ENCODE peak calls at places on chromosomes 2 and 18, in seven cellular contexts. Q, E, Y, Z, P, T and S are unnamed samples.

GRCh38 chr2:85796549-85797262 is 42.9 kb downstream of the ATOH8 start:
- DNase-seq in Q (no peak), E (no peak), Y (no peak), Z (peak), P (peak), T (peak), S (no peak)

GRCh38 chr2:120856421-120856862 is 120.8 kb downstream of the GLI2 start:
- DNase-seq in Q (no peak), E (no peak), Y (no peak), Z (no peak), P (no peak), T (peak), S (no peak)

GRCh38 chr2:32947076-32947483 is 327 bp downstream of the LTBP1 start:
- DNase-seq in Q (peak), E (no peak), Y (no peak), Z (no peak), P (no peak), T (no peak), S (no peak)

GRCh38 chr2:45497355-45497754 is 113.7 kb downstream of the SRBD1 start:
- DNase-seq in Q (peak), E (peak), Y (peak), Z (no peak), P (no peak), T (no peak), S (no peak)

GRCh38 chr2:94997981-94998920 is 27.3 kb upstream of the MAL start:
- DNase-seq in Q (no peak), E (no peak), Y (no peak), Z (no peak), P (no peak), T (peak), S (no peak)

GRCh38 chr2:158011055-158011771 is 90.5 kb upstream of the UPP2 start:
- DNase-seq in Q (no peak), E (no peak), Y (no peak), Z (no peak), P (no peak), T (no peak), S (no peak)

GRCh38 chr18:34595673-34596072 is 114.4 kb upstream of the DTNA start:
- DNase-seq in Q (peak), E (no peak), Y (no peak), Z (no peak), P (peak), T (no peak), S (no peak)

GRCh38 chr18:65436430-65436829 is 314.4 kb upstream of the CDH7 start:
- DNase-seq in Q (peak), E (no peak), Y (no peak), Z (no peak), P (no peak), T (no peak), S (no peak)

GRCh38 chr2:62856228-62857040 is 150.9 kb downstream of the EHBP1 start:
- DNase-seq in Q (no peak), E (no peak), Y (no peak), Z (no peak), P (no peak), T (no peak), S (no peak)